ENCODE peak calls at places on chromosomes 2 and 18, in five cellular contexts. X, J, Q, E and O are unnamed samples.

GRCh38 chr2:180040146-180040925 is 33.2 kb upstream of the CWC22 start:
- DNase-seq in J (no peak), Q (no peak), E (no peak), X (no peak), O (no peak)

GRCh38 chr2:203327582-203327917 is 644 bp upstream of the ABI2 start:
- DNase-seq in Q (no peak), J (no peak), E (no peak), X (no peak), O (peak)

GRCh38 chr2:168166902-168167510 is 80.4 kb downstream of the STK39 start:
- DNase-seq in E (peak), X (no peak), Q (no peak), J (no peak), O (peak)

GRCh38 chr2:137115081-137115713 is 349.9 kb downstream of the THSD7B start:
- DNase-seq in X (no peak), Q (no peak), E (no peak), J (no peak), O (no peak)

GRCh38 chr2:195575879-195576391 is 81.1 kb upstream of the SLC39A10 start:
- DNase-seq in Q (no peak), J (no peak), X (no peak), E (peak), O (peak)

GRCh38 chr2:168312036-168312822 is 64.8 kb upstream of the STK39 start:
- DNase-seq in E (no peak), X (no peak), Q (no peak), J (no peak), O (no peak)

GRCh38 chr2:16121231-16121985 is 181.1 kb downstream of the MYCN start:
- DNase-seq in X (no peak), Q (no peak), E (no peak), J (no peak), O (no peak)

GRCh38 chr2:75655861-75656260 is 9.3 kb downstream of the MRPL19 start:
- DNase-seq in Q (no peak), X (no peak), E (no peak), J (no peak), O (no peak)

GRCh38 chr2:110876167-110876999 is 144.0 kb downstream of the ACOXL start:
- DNase-seq in J (no peak), X (no peak), Q (no peak), E (no peak), O (no peak)

GRCh38 chr2:69205491-69205890 is 181.5 kb downstream of the GFPT1 start:
- DNase-seq in Q (no peak), X (no peak), J (no peak), E (no peak), O (no peak)

DNA sequence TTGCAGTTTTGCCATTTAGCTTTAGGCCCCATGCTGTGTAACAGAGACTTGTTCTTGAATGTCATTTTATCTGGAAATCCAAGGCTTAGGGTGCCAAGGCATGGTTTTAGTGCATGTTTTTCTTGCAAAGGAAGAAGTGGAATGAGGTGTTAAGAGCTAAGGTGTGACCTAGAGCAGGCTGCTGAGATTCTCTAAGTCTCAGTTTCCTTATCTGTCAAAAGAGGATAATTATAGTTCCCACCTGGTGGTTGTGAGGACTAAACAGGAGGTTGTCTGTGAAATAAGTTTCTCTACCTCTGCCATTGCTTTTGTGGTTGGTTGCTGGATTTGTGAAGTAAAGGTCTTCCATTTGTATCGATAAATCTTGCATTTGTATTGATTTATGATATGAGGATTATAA is 82.0 kb downstream of the TANC1 start:
- DNase-seq in X (no peak), E (no peak), Q (no peak), J (no peak), O (no peak)
- TF ChIP-seq POLR2A in X (no peak), E (no peak), Q (no peak), J (no peak), O (no peak)

GRCh38 chr2:157179706-157180105 is 77.8 kb upstream of the GALNT5 start:
- DNase-seq in Q (no peak), J (no peak), E (no peak), X (no peak), O (no peak)

GRCh38 chr2:157182834-157183396 is 74.6 kb upstream of the GALNT5 start:
- DNase-seq in Q (no peak), X (no peak), J (no peak), E (no peak), O (peak)

GRCh38 chr2:157181234-157181633 is 76.3 kb upstream of the GALNT5 start:
- DNase-seq in E (no peak), J (no peak), X (no peak), Q (no peak), O (no peak)

GRCh38 chr2:157184161-157184910 is 73.2 kb upstream of the GALNT5 start:
- DNase-seq in X (no peak), Q (no peak), E (no peak), J (no peak), O (no peak)

DNA sequence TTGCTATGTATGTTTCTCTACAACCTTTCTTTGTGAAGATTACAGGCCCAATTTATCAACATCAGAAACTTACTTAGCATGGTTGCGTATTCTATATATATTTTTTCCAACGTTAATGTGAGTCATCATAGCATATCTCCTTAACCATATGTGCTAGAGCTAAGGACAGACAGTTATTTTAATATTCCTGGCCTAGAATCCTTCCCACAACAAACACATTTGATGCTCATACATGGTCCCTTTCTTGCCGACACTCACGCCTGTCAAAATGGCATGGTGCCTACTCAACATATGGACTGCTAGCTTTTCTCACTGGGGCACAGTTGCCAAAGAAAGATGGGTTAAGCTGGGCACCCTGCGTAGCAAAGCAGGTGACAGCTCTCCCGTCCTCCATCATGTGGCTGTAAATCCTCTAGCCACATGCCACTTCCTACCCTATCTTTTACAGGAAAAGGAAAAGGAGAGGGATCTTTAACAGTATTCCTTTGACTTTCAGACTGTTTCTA is 75.2 kb upstream of the GALNT5 start:
- DNase-seq in Q (no peak), E (no peak), X (peak), J (no peak), O (no peak)
- TF ChIP-seq POLR2A in Q (no peak), E (no peak), X (no peak), J (no peak), O (no peak)

GRCh38 chr18:12948055-12948804 is 419 bp downstream of the SEH1L start:
- DNase-seq in E (peak), Q (peak), J (peak), X (peak), O (peak)
- TF ChIP-seq POLR2A in E (no peak), Q (peak), J (peak), X (peak), O (peak)

GRCh38 chr18:26863921-26864497 is 1.5 kb downstream of the AQP4 start:
- DNase-seq in Q (no peak), X (no peak), J (no peak), E (no peak), O (no peak)

GRCh38 chr18:26863122-26863879 is 2.2 kb downstream of the AQP4 start:
- DNase-seq in E (no peak), Q (no peak), X (no peak), J (peak), O (no peak)

GRCh38 chr18:26864658-26865057 is 849 bp downstream of the AQP4 start:
- DNase-seq in E (no peak), X (no peak), J (no peak), Q (no peak), O (no peak)

GRCh38 chr18:26867471-26867870 is 2.0 kb upstream of the AQP4 start:
- DNase-seq in E (no peak), X (no peak), Q (no peak), J (no peak), O (no peak)

DNA sequence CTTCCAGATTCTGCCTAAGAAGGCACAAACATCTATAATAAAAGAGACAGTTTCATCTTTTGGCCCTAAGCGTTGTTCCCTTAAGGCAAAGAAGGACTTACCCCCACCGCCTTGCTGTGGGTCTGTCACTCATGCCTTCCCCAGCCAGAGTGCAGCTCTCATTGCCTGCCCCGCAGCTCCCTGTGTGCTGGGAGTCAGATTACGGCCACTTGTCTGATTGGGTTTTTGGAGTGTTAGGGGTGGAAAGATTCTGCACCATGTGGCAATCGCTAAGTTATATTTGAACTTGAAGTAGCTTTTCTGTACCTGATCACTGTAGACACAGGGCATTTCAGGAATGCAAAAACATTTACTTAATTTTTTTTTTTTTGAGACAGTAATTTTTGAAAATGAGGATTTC is at the start of gene AQP4:
- DNase-seq in J (no peak), E (no peak), X (no peak), Q (no peak), O (no peak)
- TF ChIP-seq POLR2A in J (no peak), E (no peak), X (no peak), Q (no peak), O (no peak)

GRCh38 chr2:63840785-63841253 is 877 bp upstream of the UGP2 start:
- DNase-seq in E (peak), X (peak), Q (peak), J (peak), O (peak)

GRCh38 chr2:63843791-63844190 is 2.1 kb downstream of the UGP2 start:
- DNase-seq in E (no peak), Q (no peak), J (no peak), X (no peak), O (no peak)

GRCh38 chr2:63843093-63843492 is 1.4 kb downstream of the UGP2 start:
- DNase-seq in X (no peak), Q (no peak), E (no peak), J (no peak), O (no peak)

GRCh38 chr2:63841254-63842022 is at the start of gene UGP2:
- DNase-seq in Q (peak), X (peak), E (peak), J (peak), O (peak)

DNA sequence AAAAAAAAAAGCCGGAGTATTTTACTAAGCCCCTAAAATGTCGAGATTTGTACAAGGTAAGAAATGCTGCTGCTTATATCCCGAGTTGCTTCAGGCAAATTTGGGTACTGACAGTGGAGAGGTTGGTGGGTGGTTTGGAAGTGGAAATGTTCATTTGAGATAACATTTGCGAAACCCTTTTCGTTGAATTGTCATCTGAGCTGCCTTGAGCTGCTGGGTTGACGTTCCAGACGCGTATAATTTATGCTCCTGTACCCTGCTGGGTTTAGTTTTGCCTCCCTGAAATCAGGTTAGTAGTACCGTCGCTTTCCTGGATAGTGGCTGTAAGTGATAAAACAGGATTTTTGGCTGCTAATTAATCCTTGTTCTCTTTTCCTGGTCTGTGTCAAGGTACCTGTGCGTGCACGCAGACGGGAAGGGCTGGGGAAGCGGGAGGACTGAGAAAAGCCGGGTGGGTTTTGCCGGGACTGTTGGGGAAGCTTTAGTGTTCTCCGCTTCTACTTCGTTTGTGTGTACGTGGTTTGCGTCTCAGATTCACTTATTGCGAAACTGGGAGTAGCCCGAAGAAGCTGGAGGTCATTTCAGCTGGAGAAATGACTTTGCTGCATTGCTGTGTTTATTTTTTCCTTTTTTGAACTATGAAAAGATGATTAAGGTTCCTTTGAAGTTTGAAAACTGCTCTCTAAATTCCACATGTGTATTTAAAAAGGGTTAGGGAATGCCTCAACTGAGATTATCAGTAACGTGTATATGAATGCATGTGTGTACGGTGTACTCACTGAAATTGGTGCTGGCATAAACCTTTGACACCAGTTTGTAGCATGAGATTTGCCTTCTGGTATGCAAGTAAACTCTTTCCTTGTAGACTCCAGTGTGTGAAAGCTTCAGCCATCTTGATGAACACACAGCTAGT is 709 bp downstream of the UGP2 start:
- DNase-seq in E (no peak), Q (peak), X (peak), J (peak), O (no peak)
- TF ChIP-seq POLR2A in E (no peak), Q (peak), X (no peak), J (peak), O (no peak)

GRCh38 chr18:12296457-12296856 is 11.6 kb upstream of the TUBB6 start:
- DNase-seq in E (no peak), J (no peak), Q (no peak), X (no peak), O (no peak)
- TF ChIP-seq POLR2A in E (no peak), J (no peak), Q (no peak), X (no peak), O (no peak)

DNA sequence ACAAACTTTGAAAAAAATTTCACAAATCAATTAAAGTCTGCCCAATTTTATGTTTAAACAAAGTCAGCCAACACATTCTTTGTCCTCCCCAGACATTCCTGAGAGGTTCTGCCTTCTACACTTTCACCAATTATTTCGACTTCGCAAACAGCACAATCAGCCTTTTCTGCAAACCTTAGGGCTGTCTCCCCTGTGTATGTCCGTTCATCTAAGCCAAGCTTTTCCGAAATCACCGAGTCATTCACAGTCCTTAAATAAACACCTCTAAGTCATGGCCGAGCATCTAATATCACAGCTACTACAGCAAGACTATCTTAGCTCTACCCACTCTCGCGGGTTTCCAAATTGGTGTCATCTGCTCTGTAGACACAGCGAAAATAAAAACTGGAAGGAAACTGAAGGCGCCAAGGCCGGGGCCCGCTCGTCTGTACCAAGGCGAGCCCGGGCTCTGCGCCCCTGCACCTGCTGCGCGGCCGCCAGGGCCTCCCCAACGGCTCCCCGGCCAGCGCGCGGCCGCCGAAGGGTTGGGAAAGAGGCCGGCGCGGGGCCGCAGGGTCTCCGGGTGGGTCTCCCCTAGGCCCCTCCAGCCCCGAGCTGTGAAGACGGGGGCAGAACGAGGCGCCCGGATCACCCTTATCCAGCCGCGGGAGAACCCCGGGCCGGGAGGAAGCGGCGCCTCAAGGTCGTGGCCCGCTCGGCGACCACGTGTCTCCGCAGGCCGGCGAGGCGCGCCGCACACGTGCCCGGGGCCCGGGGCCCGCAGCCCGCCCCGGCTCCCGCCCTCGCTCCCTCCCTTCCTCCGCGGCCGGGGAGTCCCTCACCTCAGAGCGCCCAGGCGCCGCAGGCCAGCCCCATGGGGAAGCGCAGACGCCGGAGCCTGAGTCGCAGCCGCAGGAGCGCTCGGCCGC is 573 bp downstream of the ODC1 start:
- DNase-seq in E (no peak), J (peak), Q (no peak), X (peak), O (no peak)
- TF ChIP-seq POLR2A in E (no peak), J (no peak), Q (no peak), X (no peak), O (no peak)

DNA sequence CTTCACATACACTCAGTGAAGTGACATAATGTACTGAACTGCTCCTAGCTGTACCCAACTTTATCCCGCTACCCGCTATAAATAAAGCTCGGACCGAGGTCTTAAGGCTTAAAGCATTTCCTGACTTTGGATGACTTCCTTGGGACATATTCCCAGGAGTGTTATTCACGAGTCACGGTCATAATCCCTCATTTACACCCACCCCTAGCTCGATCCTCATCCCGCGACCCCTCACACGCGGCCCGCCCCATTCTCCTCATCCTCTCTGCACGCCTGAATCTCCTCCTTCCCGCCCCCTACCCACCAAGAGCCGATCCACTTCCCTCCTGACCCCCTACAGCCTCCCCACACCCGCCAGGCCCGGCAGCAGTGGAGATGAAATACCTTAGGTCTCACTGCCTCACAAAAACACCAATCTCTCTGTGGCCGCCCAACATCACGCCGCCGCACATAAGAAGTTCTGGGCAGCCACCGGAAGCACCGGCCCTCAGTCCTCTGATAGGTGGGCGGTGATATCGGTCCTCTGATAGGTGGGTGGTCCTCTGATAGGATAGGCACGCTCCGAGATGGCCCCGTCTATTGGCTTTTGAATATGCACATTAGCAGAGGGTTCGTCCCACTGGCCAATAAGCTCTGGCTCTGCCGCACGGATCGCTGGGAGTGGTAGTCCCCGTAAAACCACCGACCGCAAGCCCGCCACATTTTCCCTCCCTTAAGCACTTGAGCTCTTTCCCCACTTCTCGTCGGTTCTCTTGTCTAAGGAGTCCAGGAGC is at the start of gene WDCP:
- DNase-seq in J (peak), X (peak), Q (peak), E (peak), O (peak)
- TF ChIP-seq POLR2A in J (peak), X (peak), Q (peak), E (peak), O (peak)